ENCODE peak calls at places on chromosomes 2 and 18, in eight cellular contexts. One of them, this sample, is unnamed.
A peak's percentile ranks its signal among the peaks of the same experiment; 100 is the strongest.

GRCh38 chr2:8003462-8004075 is 678.3 kb upstream of the ID2 start:
- DNase-seq in KG1: no peak
- DNase-seq in spleen: no peak
- DNase-seq in PC-3: no peak
- DNase-seq in mucosa of descending colon: peak; percentile 42
- DNase-seq in activated CD8-positive, alpha-beta T cell treated with anti-CD3 and anti-CD28 coated beads for 36 hours: no peak
- DNase-seq in HepG2: no peak
- DNase-seq in fibroblast of the conjunctiva: peak; percentile 28
- DNase-seq in this sample: no peak

GRCh38 chr2:134458454-134458853 is 204.6 kb downstream of the MGAT5 start:
- DNase-seq in KG1: no peak
- DNase-seq in HepG2: no peak
- DNase-seq in mucosa of descending colon: no peak
- DNase-seq in PC-3: no peak
- DNase-seq in activated CD8-positive, alpha-beta T cell treated with anti-CD3 and anti-CD28 coated beads for 36 hours: no peak
- DNase-seq in fibroblast of the conjunctiva: no peak
- DNase-seq in spleen: no peak
- DNase-seq in this sample: no peak

GRCh38 chr2:227415538-227416424 is 28.0 kb upstream of the SCYGR1 start:
- DNase-seq in KG1: peak; percentile 39
- DNase-seq in spleen: peak; percentile 80
- DNase-seq in PC-3: peak; percentile 81
- DNase-seq in HepG2: no peak
- DNase-seq in activated CD8-positive, alpha-beta T cell treated with anti-CD3 and anti-CD28 coated beads for 36 hours: peak; percentile 55
- DNase-seq in fibroblast of the conjunctiva: peak; percentile 73
- DNase-seq in mucosa of descending colon: no peak
- DNase-seq in this sample: no peak

GRCh38 chr2:201831469-201831868 is 25.1 kb downstream of the CDK15 start:
- DNase-seq in HepG2: no peak
- DNase-seq in mucosa of descending colon: no peak
- DNase-seq in fibroblast of the conjunctiva: no peak
- DNase-seq in activated CD8-positive, alpha-beta T cell treated with anti-CD3 and anti-CD28 coated beads for 36 hours: no peak
- DNase-seq in PC-3: no peak
- DNase-seq in KG1: no peak
- DNase-seq in spleen: no peak
- DNase-seq in this sample: no peak

GRCh38 chr2:19021100-19021476 is 337.3 kb downstream of the OSR1 start:
- DNase-seq in mucosa of descending colon: no peak
- DNase-seq in spleen: no peak
- DNase-seq in PC-3: peak; percentile 64
- DNase-seq in activated CD8-positive, alpha-beta T cell treated with anti-CD3 and anti-CD28 coated beads for 36 hours: no peak
- DNase-seq in KG1: no peak
- DNase-seq in HepG2: peak; percentile 84
- DNase-seq in fibroblast of the conjunctiva: peak; percentile 89
- DNase-seq in this sample: no peak

GRCh38 chr2:46460991-46461715 is 18.2 kb upstream of the TMEM247 start:
- DNase-seq in KG1: peak; percentile 62
- DNase-seq in PC-3: peak; percentile 82
- DNase-seq in fibroblast of the conjunctiva: peak; percentile 43
- DNase-seq in spleen: peak; percentile 91
- DNase-seq in HepG2: peak; percentile 70
- DNase-seq in activated CD8-positive, alpha-beta T cell treated with anti-CD3 and anti-CD28 coated beads for 36 hours: peak; percentile 81
- DNase-seq in mucosa of descending colon: peak; percentile 87
- DNase-seq in this sample: no peak

GRCh38 chr2:100257939-100258338 is 64.4 kb downstream of the LONRF2 start:
- DNase-seq in activated CD8-positive, alpha-beta T cell treated with anti-CD3 and anti-CD28 coated beads for 36 hours: no peak
- DNase-seq in spleen: peak; percentile 53
- DNase-seq in PC-3: no peak
- DNase-seq in KG1: no peak
- DNase-seq in fibroblast of the conjunctiva: no peak
- DNase-seq in HepG2: no peak
- DNase-seq in mucosa of descending colon: no peak
- DNase-seq in this sample: no peak

GRCh38 chr2:1795842-1796580 is 51.7 kb upstream of the PXDN start:
- DNase-seq in spleen: peak; percentile 28
- DNase-seq in mucosa of descending colon: no peak
- DNase-seq in fibroblast of the conjunctiva: no peak
- DNase-seq in HepG2: no peak
- DNase-seq in PC-3: no peak
- DNase-seq in activated CD8-positive, alpha-beta T cell treated with anti-CD3 and anti-CD28 coated beads for 36 hours: no peak
- DNase-seq in KG1: no peak
- DNase-seq in this sample: no peak

GRCh38 chr2:166494140-166494544 is at the start of gene SCN7A:
- DNase-seq in mucosa of descending colon: peak; percentile 32
- DNase-seq in KG1: no peak
- DNase-seq in activated CD8-positive, alpha-beta T cell treated with anti-CD3 and anti-CD28 coated beads for 36 hours: peak; percentile 45
- DNase-seq in PC-3: peak; percentile 23
- DNase-seq in HepG2: no peak
- DNase-seq in fibroblast of the conjunctiva: peak; percentile 4
- DNase-seq in spleen: peak; percentile 69
- DNase-seq in this sample: peak; percentile 56

GRCh38 chr2:189723199-189723598 is 39.4 kb downstream of the OSGEPL1 start:
- DNase-seq in PC-3: no peak
- DNase-seq in fibroblast of the conjunctiva: no peak
- DNase-seq in spleen: no peak
- DNase-seq in activated CD8-positive, alpha-beta T cell treated with anti-CD3 and anti-CD28 coated beads for 36 hours: no peak
- DNase-seq in mucosa of descending colon: no peak
- DNase-seq in KG1: no peak
- DNase-seq in HepG2: no peak
- DNase-seq in this sample: no peak

GRCh38 chr2:199431748-199432213 is 26.0 kb downstream of the SATB2 start:
- DNase-seq in activated CD8-positive, alpha-beta T cell treated with anti-CD3 and anti-CD28 coated beads for 36 hours: no peak
- DNase-seq in PC-3: peak; percentile 29
- DNase-seq in fibroblast of the conjunctiva: no peak
- DNase-seq in mucosa of descending colon: no peak
- DNase-seq in spleen: no peak
- DNase-seq in KG1: no peak
- DNase-seq in HepG2: no peak
- DNase-seq in this sample: peak; percentile 71

GRCh38 chr18:53567935-53568574 is 656.4 kb downstream of the MBD2 start:
- DNase-seq in PC-3: peak; percentile 43
- DNase-seq in activated CD8-positive, alpha-beta T cell treated with anti-CD3 and anti-CD28 coated beads for 36 hours: peak; percentile 1
- DNase-seq in KG1: no peak
- DNase-seq in spleen: no peak
- DNase-seq in mucosa of descending colon: no peak
- DNase-seq in fibroblast of the conjunctiva: peak; percentile 24
- DNase-seq in HepG2: peak; percentile 29
- DNase-seq in this sample: no peak

GRCh38 chr18:51021226-51021965 is 8.6 kb upstream of the SMAD4 start:
- DNase-seq in mucosa of descending colon: no peak
- DNase-seq in PC-3: no peak
- DNase-seq in spleen: no peak
- DNase-seq in activated CD8-positive, alpha-beta T cell treated with anti-CD3 and anti-CD28 coated beads for 36 hours: no peak
- DNase-seq in KG1: no peak
- DNase-seq in HepG2: no peak
- DNase-seq in fibroblast of the conjunctiva: no peak
- DNase-seq in this sample: no peak

GRCh38 chr2:7950035-7950612 is 731.7 kb upstream of the ID2 start:
- DNase-seq in spleen: no peak
- DNase-seq in activated CD8-positive, alpha-beta T cell treated with anti-CD3 and anti-CD28 coated beads for 36 hours: no peak
- DNase-seq in KG1: no peak
- DNase-seq in fibroblast of the conjunctiva: no peak
- DNase-seq in HepG2: no peak
- DNase-seq in PC-3: no peak
- DNase-seq in mucosa of descending colon: no peak
- DNase-seq in this sample: no peak